ENCODE peak calls at places on chromosomes 11 and 22, in seven cellular contexts. R is neuronal stem cell, M is IMR-90, B is H9, H is trophoblast cell, N is mesenchymal stem cell, J is H1. G is an unnamed sample.

GRCh38 chr11:120558754-120559431 is 47.3 kb downstream of the GRIK4 start:
- DNase-seq in R (no peak), M (no peak), B (no peak), J (no peak), H (no peak), N (no peak), G (no peak)

GRCh38 chr11:47177229-47177845 is 658 bp upstream of the ARFGAP2 start:
- DNase-seq in M (peak; percentile 74), B (peak; percentile 74), J (no peak), N (peak; percentile 88), H (peak; percentile 69), R (peak; percentile 71), G (peak; percentile 87)

GRCh38 chr11:125874556-125875124 is 12.8 kb upstream of the HYLS1 start:
- DNase-seq in R (peak; percentile 72), B (peak; percentile 73), N (peak; percentile 70), J (no peak), M (peak; percentile 70), H (peak; percentile 81), G (peak; percentile 82)

GRCh38 chr22:33919591-33920501 is at the start of gene LARGE1:
- DNase-seq in N (peak; percentile 40), M (peak; percentile 20), R (peak; percentile 27), J (no peak), B (peak; percentile 64), H (peak; percentile 37), G (peak; percentile 57)

GRCh38 chr11:48167380-48167779 is 49.2 kb upstream of the OR4B1 start:
- DNase-seq in B (no peak), R (no peak), H (no peak), J (no peak), M (no peak), N (no peak), G (no peak)

GRCh38 chr11:8250981-8251620 is 12.6 kb downstream of the LMO1 start:
- DNase-seq in H (no peak), M (no peak), B (peak; percentile 20), N (no peak), J (no peak), R (no peak), G (no peak)

GRCh38 chr22:35310556-35311550 is 11.2 kb downstream of the TOM1 start:
- DNase-seq in B (no peak), N (no peak), R (no peak), H (peak; percentile 10), J (no peak), M (no peak), G (no peak)

GRCh38 chr11:70592641-70593165 is 194.4 kb downstream of the CTTN start:
- DNase-seq in N (no peak), H (no peak), M (no peak), B (no peak), R (no peak), J (no peak), G (no peak)

GRCh38 chr11:1762537-1763302 is 1.0 kb downstream of the CTSD start:
- DNase-seq in N (no peak), H (no peak), M (no peak), J (no peak), R (no peak), B (no peak), G (no peak)

GRCh38 chr11:118370774-118371173 is 11.4 kb downstream of the UBE4A start:
- DNase-seq in B (no peak), J (no peak), R (no peak), H (no peak), N (no peak), M (no peak), G (no peak)

GRCh38 chr22:37228106-37229011 is 15.7 kb downstream of the RAC2 start:
- DNase-seq in H (no peak), J (no peak), B (no peak), M (peak; percentile 27), N (peak; percentile 78), R (no peak), G (no peak)

GRCh38 chr11:109432105-109432504 is 10.1 kb downstream of the C11orf87 start:
- DNase-seq in B (no peak), H (peak; percentile 19), R (no peak), N (no peak), J (no peak), M (peak; percentile 60), G (no peak)

GRCh38 chr11:7574491-7575129 is 60.8 kb downstream of the PPFIBP2 start:
- DNase-seq in N (no peak), R (no peak), B (no peak), M (no peak), H (peak; percentile 43), J (no peak), G (peak; percentile 79)

GRCh38 chr11:8838248-8838647 is 72.7 kb upstream of the AKIP1 start:
- DNase-seq in N (peak; percentile 95), J (no peak), B (no peak), R (no peak), M (peak; percentile 94), H (no peak), G (no peak)

GRCh38 chr11:34346551-34346950 is 11.3 kb downstream of the ABTB2 start:
- DNase-seq in J (no peak), M (no peak), R (no peak), N (no peak), B (no peak), H (peak; percentile 70), G (no peak)

GRCh38 chr11:3037041-3037944 is 19.9 kb downstream of the CARS1 start:
- DNase-seq in N (peak; percentile 82), J (peak; percentile 43), B (peak; percentile 84), M (peak; percentile 61), H (peak; percentile 88), R (peak; percentile 83), G (peak; percentile 87)

GRCh38 chr11:130146797-130147196 is 12.8 kb upstream of the ST14 start:
- DNase-seq in B (no peak), M (no peak), N (no peak), J (no peak), H (peak; percentile 70), R (no peak), G (no peak)

GRCh38 chr11:1234771-1235614 is 12.1 kb downstream of the MUC5B start:
- DNase-seq in J (no peak), H (no peak), N (no peak), M (no peak), R (no peak), B (peak; percentile 22), G (no peak)

GRCh38 chr11:68810164-68810563 is 31.6 kb downstream of the CPT1A start:
- DNase-seq in R (no peak), H (no peak), M (no peak), B (no peak), J (no peak), N (no peak), G (no peak)

GRCh38 chr11:104522650-104523049 is 358.7 kb upstream of the PDGFD start:
- DNase-seq in H (no peak), M (peak; percentile 41), B (no peak), R (no peak), N (no peak), J (no peak), G (no peak)

GRCh38 chr11:45885274-45885920 is at the start of gene MAPK8IP1:
- DNase-seq in J (peak; percentile 17), B (peak; percentile 75), N (peak; percentile 35), H (peak; percentile 57), R (peak; percentile 71), M (no peak), G (peak; percentile 72)

GRCh38 chr22:37806409-37807338 is 1.1 kb upstream of the GCAT start:
- DNase-seq in M (peak; percentile 52), H (peak; percentile 37), J (no peak), N (peak; percentile 53), R (no peak), B (no peak), G (peak; percentile 48)

GRCh38 chr11:112762686-112763048 is 198.6 kb upstream of the NCAM1 start:
- DNase-seq in B (no peak), J (no peak), H (no peak), N (no peak), M (no peak), R (no peak), G (no peak)
- H2BK120ac ChIP-seq in B (no peak overlapping the region), J (no peak overlapping the region), H (no peak overlapping the region), N (no peak overlapping the region), M (no peak overlapping the region), R (no peak overlapping the region), G (no peak overlapping the region)

DNA sequence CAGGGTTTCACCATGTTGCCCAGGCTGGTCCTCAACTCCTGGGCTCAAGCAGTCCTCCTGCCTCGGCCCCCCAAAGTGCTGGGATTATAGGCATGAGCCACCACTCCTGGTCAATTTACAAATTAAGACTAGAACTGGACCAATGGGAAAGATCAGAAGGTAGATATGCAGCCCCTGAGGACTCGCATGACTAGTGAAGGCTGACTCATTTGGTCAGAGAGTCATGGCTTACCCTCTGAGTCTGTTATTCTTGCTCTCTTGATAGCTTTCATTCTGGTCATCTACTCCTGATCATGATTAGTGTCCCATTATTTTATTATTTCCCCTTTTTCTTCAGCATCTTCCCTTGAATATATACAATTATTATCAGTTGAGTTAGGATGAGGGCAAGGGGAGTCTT is 2.7 kb upstream of the LDHAL6A start:
- DNase-seq in B (no peak), H (no peak), M (peak; percentile 41), J (no peak), R (no peak), N (no peak), G (peak; percentile 3)
- H2BK120ac ChIP-seq in B (no peak overlapping the region), H (no peak overlapping the region), M (no peak overlapping the region), J (no peak overlapping the region), R (no peak overlapping the region), N (no peak overlapping the region), G (no peak overlapping the region)

GRCh38 chr22:47696776-47697175 is 934.3 kb downstream of the TBC1D22A start:
- DNase-seq in N (no peak), M (no peak), B (no peak), R (no peak), H (no peak), J (no peak), G (no peak)

GRCh38 chr22:47697861-47698260 is 935.4 kb downstream of the TBC1D22A start:
- DNase-seq in H (no peak), N (no peak), R (no peak), J (no peak), B (no peak), M (no peak), G (peak; percentile 94)

GRCh38 chr22:47695176-47695575 is 932.7 kb downstream of the TBC1D22A start:
- DNase-seq in N (no peak), B (no peak), H (no peak), J (no peak), R (no peak), M (no peak), G (no peak)

GRCh38 chr22:47694536-47694935 is 932.1 kb downstream of the TBC1D22A start:
- DNase-seq in M (no peak), R (no peak), H (no peak), B (no peak), J (no peak), N (no peak), G (no peak)

GRCh38 chr22:47698906-47699305 is 936.5 kb downstream of the TBC1D22A start:
- DNase-seq in N (no peak), B (no peak), J (no peak), R (no peak), H (no peak), M (no peak), G (no peak)
- H2BK120ac ChIP-seq in N (no peak overlapping the region), B (no peak overlapping the region), J (no peak overlapping the region), R (no peak overlapping the region), H (no peak overlapping the region), M (no peak overlapping the region), G (peak overlapping the region; percentile 16)

DNA sequence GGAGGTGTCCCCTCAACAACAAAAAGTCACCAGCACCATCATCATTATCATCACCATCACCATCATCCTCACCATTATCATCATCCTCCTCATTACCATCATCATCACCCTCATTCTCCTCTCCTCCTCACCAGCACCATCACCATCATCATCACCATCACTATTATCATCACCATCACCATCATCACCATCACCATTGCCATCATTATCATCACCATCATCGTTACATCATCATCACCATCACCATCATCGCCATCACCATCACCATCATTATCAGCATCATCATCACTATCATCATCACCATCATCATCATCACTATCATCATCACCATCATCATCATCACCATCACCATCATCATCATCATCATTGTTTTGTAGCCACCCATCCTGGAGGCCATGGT is 212.6 kb downstream of the MN1 start:
- DNase-seq in R (no peak), M (no peak), B (no peak), J (no peak), N (no peak), H (no peak), G (no peak)
- H2BK120ac ChIP-seq in R (no peak overlapping the region), M (no peak overlapping the region), B (no peak overlapping the region), J (no peak overlapping the region), N (no peak overlapping the region), H (no peak overlapping the region), G (no peak overlapping the region)

G was measured in mesendoderm.